ENCODE peak calls at places on chromosomes 1 and 21, in eight cellular contexts. B is SW480, H is Caki2, D is D341Med, X is fibroblast of villous mesenchyme, J is HEK293T, Y is HT1080, F is AG04449. V is an unnamed sample.

GRCh38 chr1:201126832-201127754 is at the start of gene ASCL5:
- DNase-seq in B (peak), H (peak), D (no peak), X (no peak), J (no peak), Y (peak), F (no peak), V (no peak)

GRCh38 chr21:45112371-45112770 is 38.0 kb downstream of the ADARB1 start:
- DNase-seq in B (no peak), H (no peak), D (no peak), X (peak), J (no peak), Y (no peak), F (no peak), V (no peak)

GRCh38 chr1:34681481-34682451 is 73.1 kb upstream of the GJB5 start:
- DNase-seq in B (peak), H (peak), D (peak), X (peak), J (peak), Y (peak), F (no peak), V (peak)

GRCh38 chr1:226132731-226133503 is 53.6 kb downstream of the ACBD3 start:
- DNase-seq in B (no peak), H (no peak), D (peak), X (no peak), J (no peak), Y (no peak), F (no peak), V (no peak)

GRCh38 chr1:43537423-43538142 is 6.9 kb downstream of the PTPRF start:
- DNase-seq in B (no peak), H (no peak), D (no peak), X (no peak), J (no peak), Y (peak), F (no peak), V (no peak)

GRCh38 chr1:46130144-46130543 is 2.3 kb downstream of the PIK3R3 start:
- DNase-seq in B (no peak), H (no peak), D (no peak), X (no peak), J (no peak), Y (no peak), F (no peak), V (no peak)

GRCh38 chr1:18093193-18093592 is 14.4 kb upstream of the IGSF21 start:
- DNase-seq in B (no peak), H (no peak), D (no peak), X (no peak), J (no peak), Y (no peak), F (no peak), V (no peak)

GRCh38 chr1:1678581-1679380 is 13.8 kb downstream of the SLC35E2B start:
- DNase-seq in B (peak), H (no peak), D (peak), X (no peak), J (no peak), Y (no peak), F (no peak), V (no peak)

GRCh38 chr1:152426731-152427130 is 12.7 kb upstream of the CRNN start:
- DNase-seq in B (no peak), H (no peak), D (no peak), X (no peak), J (no peak), Y (no peak), F (no peak), V (no peak)

GRCh38 chr1:230282157-230282556 is 144.0 kb downstream of the PGBD5 start:
- DNase-seq in B (no peak), H (no peak), D (no peak), X (peak), J (no peak), Y (no peak), F (no peak), V (no peak)

GRCh38 chr1:17167041-17167782 is 37.7 kb upstream of the PADI1 start:
- DNase-seq in B (no peak), H (peak), D (no peak), X (peak), J (no peak), Y (no peak), F (no peak), V (no peak)

GRCh38 chr1:8858112-8858668 is 20.3 kb downstream of the ENO1 start:
- DNase-seq in B (peak), H (peak), D (no peak), X (peak), J (no peak), Y (peak), F (peak), V (no peak)

GRCh38 chr1:161427733-161428516 is 60.2 kb upstream of the CFAP126 start:
- DNase-seq in B (no peak), H (peak), D (no peak), X (peak), J (peak), Y (peak), F (no peak), V (no peak)

GRCh38 chr1:169326644-169327316 is 40.8 kb downstream of the NME7 start:
- DNase-seq in B (no peak), H (peak), D (no peak), X (no peak), J (no peak), Y (peak), F (no peak), V (peak)

GRCh38 chr1:183632964-183633363 is 2.6 kb downstream of the ARPC5 start:
- DNase-seq in B (no peak), H (no peak), D (no peak), X (no peak), J (peak), Y (peak), F (no peak), V (no peak)

GRCh38 chr1:72845342-72845741 is 563.0 kb upstream of the NEGR1 start:
- DNase-seq in B (peak), H (no peak), D (peak), X (peak), J (peak), Y (peak), F (no peak), V (no peak)

GRCh38 chr21:15084668-15085067 is 19.9 kb upstream of the NRIP1 start:
- DNase-seq in B (no peak), H (no peak), D (no peak), X (no peak), J (no peak), Y (no peak), F (no peak), V (no peak)

GRCh38 chr1:156676820-156677615 is at the start of gene NES:
- DNase-seq in B (peak), H (no peak), D (peak), X (peak), J (peak), Y (no peak), F (no peak), V (no peak)

GRCh38 chr1:1794999-1795398 is 16.7 kb upstream of the NADK start:
- DNase-seq in B (no peak), H (no peak), D (no peak), X (no peak), J (no peak), Y (no peak), F (no peak), V (no peak)

GRCh38 chr1:184469391-184469790 is 82.6 kb downstream of the C1orf21 start:
- DNase-seq in B (no peak), H (no peak), D (peak), X (peak), J (no peak), Y (no peak), F (no peak), V (no peak)

GRCh38 chr21:45209685-45210284 is 77.9 kb downstream of the POFUT2 start:
- DNase-seq in B (no peak), H (no peak), D (no peak), X (no peak), J (no peak), Y (no peak), F (no peak), V (no peak)

GRCh38 chr1:92797297-92797696 is 12.4 kb upstream of the EVI5 start:
- DNase-seq in B (no peak), H (no peak), D (no peak), X (peak), J (no peak), Y (no peak), F (no peak), V (no peak)

GRCh38 chr1:42837742-42838141 is 8.7 kb upstream of the ZNF691 start:
- DNase-seq in B (no peak), H (no peak), D (no peak), X (no peak), J (no peak), Y (no peak), F (no peak), V (no peak)

GRCh38 chr1:100627936-100628335 is 90.0 kb downstream of the GPR88 start:
- DNase-seq in B (no peak), H (no peak), D (no peak), X (no peak), J (no peak), Y (no peak), F (no peak), V (no peak)

GRCh38 chr1:80218112-80218511 is 1211.6 kb upstream of the ADGRL4 start:
- DNase-seq in B (peak), H (peak), D (peak), X (peak), J (peak), Y (peak), F (no peak), V (no peak)

GRCh38 chr1:103063911-103064310 is 44.4 kb downstream of the COL11A1 start:
- DNase-seq in B (no peak), H (no peak), D (no peak), X (no peak), J (no peak), Y (no peak), F (no peak), V (no peak)

GRCh38 chr1:77308889-77309621 is 27.2 kb downstream of the AK5 start:
- DNase-seq in B (no peak), H (no peak), D (no peak), X (no peak), J (no peak), Y (no peak), F (no peak), V (no peak)

GRCh38 chr1:56527548-56528302 is 51.6 kb downstream of the PLPP3 start:
- DNase-seq in B (no peak), H (no peak), D (no peak), X (peak), J (peak), Y (no peak), F (no peak), V (no peak)

GRCh38 chr1:37663426-37664000 is 28.8 kb upstream of the CDCA8 start:
- DNase-seq in B (no peak), H (no peak), D (peak), X (no peak), J (no peak), Y (no peak), F (no peak), V (no peak)

GRCh38 chr1:8740034-8740449 is 77.4 kb downstream of the RERE start:
- DNase-seq in B (no peak), H (no peak), D (no peak), X (peak), J (no peak), Y (peak), F (peak), V (no peak)

GRCh38 chr1:93079685-93080141 is 630 bp downstream of the MTF2 start:
- DNase-seq in B (peak), H (peak), D (peak), X (peak), J (peak), Y (peak), F (no peak), V (peak)

GRCh38 chr1:199205740-199206139 is 566.9 kb downstream of the PTPRC start:
- DNase-seq in B (no peak), H (no peak), D (no peak), X (no peak), J (no peak), Y (peak), F (no peak), V (no peak)

GRCh38 chr1:183304466-183305122 is 113.6 kb downstream of the NMNAT2 start:
- DNase-seq in B (no peak), H (no peak), D (no peak), X (no peak), J (no peak), Y (no peak), F (no peak), V (no peak)

GRCh38 chr1:166972193-166972592 is 3.1 kb downstream of the ILDR2 start:
- DNase-seq in B (no peak), H (no peak), D (no peak), X (no peak), J (no peak), Y (no peak), F (no peak), V (no peak)

GRCh38 chr1:203289281-203289981 is 15.9 kb upstream of the BTG2 start:
- DNase-seq in B (peak), H (no peak), D (no peak), X (no peak), J (no peak), Y (no peak), F (no peak), V (no peak)

GRCh38 chr1:42417191-42417590 is 36.6 kb downstream of the RIMKLA start:
- DNase-seq in B (no peak), H (no peak), D (no peak), X (no peak), J (no peak), Y (no peak), F (no peak), V (no peak)

GRCh38 chr1:101465941-101466340 is 229.1 kb downstream of the S1PR1 start:
- DNase-seq in B (no peak), H (no peak), D (no peak), X (no peak), J (no peak), Y (no peak), F (no peak), V (no peak)

V was measured in SW 1271.